ENCODE peak calls at places on chromosomes 11 and 22, in six cellular contexts. E is naive thymus-derived CD8-positive, alpha-beta T cell; R is amniotic stem cell; I is body of pancreas; U is D341Med; S is neural crest cell. J is an unnamed sample.

GRCh38 chr11:39192671-39193070 is 2266.8 kb downstream of the LRRC4C start:
- DNase-seq in E (no peak), R (no peak), I (no peak), U (no peak), S (no peak), J (no peak)

GRCh38 chr11:23897453-23898289 is 599.2 kb upstream of the LUZP2 start:
- DNase-seq in E (no peak), R (peak; percentile 55), I (no peak), U (no peak), S (no peak), J (no peak)

GRCh38 chr22:23220485-23221350 is 40.4 kb downstream of the BCR start:
- DNase-seq in E (peak; percentile 23), R (no peak), I (no peak), U (no peak), S (no peak), J (no peak)

GRCh38 chr11:6561288-6561687 is 42.1 kb downstream of the RRP8 start:
- DNase-seq in E (no peak), R (no peak), I (no peak), U (no peak), S (no peak), J (no peak)

GRCh38 chr11:90722552-90723190 is 499.8 kb upstream of the CHORDC1 start:
- DNase-seq in E (no peak), R (no peak), I (no peak), U (no peak), S (no peak), J (no peak)

GRCh38 chr11:129620705-129621104 is 194.9 kb upstream of the TMEM45B start:
- DNase-seq in E (no peak), R (no peak), I (no peak), U (no peak), S (no peak), J (no peak)

GRCh38 chr11:34180045-34180813 is 74.8 kb downstream of the NAT10 start:
- DNase-seq in E (no peak), R (no peak), I (no peak), U (no peak), S (no peak), J (no peak)

GRCh38 chr11:73931039-73931645 is 19.7 kb upstream of the DNAJB13 start:
- DNase-seq in E (no peak), R (no peak), I (peak; percentile 24), U (peak; percentile 74), S (peak; percentile 12), J (peak; percentile 71)

GRCh38 chr22:30208631-30209603 is 37.6 kb downstream of the LIF start:
- DNase-seq in E (no peak), R (peak; percentile 38), I (peak; percentile 49), U (no peak), S (no peak), J (peak; percentile 77)

GRCh38 chr11:20671856-20672546 is 2.6 kb downstream of the NELL1 start:
- DNase-seq in E (no peak), R (no peak), I (no peak), U (peak; percentile 60), S (no peak), J (no peak)